ENCODE peak calls at places on chromosome 3, in five cellular contexts. C is effector CD4-positive, alpha-beta T cell; K is GM23248; J is SHP77; D is RCC 7860. W is an unnamed sample.
A peak's percentile ranks its signal among the peaks of the same experiment; 100 is the strongest.

GRCh38 chr3:126529585-126530170 is 5.7 kb downstream of the CHST13 start:
- DNase-seq in C (no peak), K (no peak), J (no peak), D (no peak), W (no peak)

GRCh38 chr3:155281892-155282291 is 11.6 kb downstream of the STRIT1 start:
- DNase-seq in C (no peak), K (peak; percentile 31), J (no peak), D (no peak), W (no peak)

GRCh38 chr3:9153763-9154601 is 95.5 kb downstream of the SRGAP3 start:
- DNase-seq in C (no peak), K (peak; percentile 83), J (no peak), D (no peak), W (no peak)

GRCh38 chr3:146148468-146148931 is 12.5 kb downstream of the PLOD2 start:
- DNase-seq in C (no peak), K (peak; percentile 56), J (no peak), D (no peak), W (no peak)

GRCh38 chr3:52229656-52230055 is 4.2 kb upstream of the TLR9 start:
- DNase-seq in C (no peak), K (no peak), J (no peak), D (no peak), W (no peak)

GRCh38 chr3:11703185-11703584 is 59.5 kb upstream of the VGLL4 start:
- DNase-seq in C (no peak), K (no peak), J (no peak), D (no peak), W (no peak)

GRCh38 chr3:134320749-134321148 is 53.5 kb downstream of the AMOTL2 start:
- DNase-seq in C (no peak), K (peak; percentile 74), J (no peak), D (peak; percentile 89), W (no peak)

GRCh38 chr3:123282461-123282860 is 80.7 kb downstream of the SEC22A start:
- DNase-seq in C (no peak), K (no peak), J (no peak), D (no peak), W (no peak)

GRCh38 chr3:40690696-40691597 is 166.2 kb downstream of the ZNF621 start:
- DNase-seq in C (no peak), K (no peak), J (no peak), D (no peak), W (no peak)

GRCh38 chr3:68832680-68833079 is 99.7 kb downstream of the TAFA4 start:
- DNase-seq in C (no peak), K (no peak), J (no peak), D (no peak), W (no peak)

GRCh38 chr3:147153830-147154539 is 252.4 kb downstream of the ZIC4 start:
- DNase-seq in C (no peak), K (no peak), J (no peak), D (no peak), W (no peak)

GRCh38 chr3:139309046-139309660 is 34.7 kb upstream of the MRPS22 start:
- DNase-seq in C (no peak), K (no peak), J (no peak), D (peak; percentile 85), W (no peak)

GRCh38 chr3:177820683-177821316 is 623.5 kb upstream of the TBL1XR1 start:
- DNase-seq in C (no peak), K (no peak), J (no peak), D (peak; percentile 30), W (no peak)

GRCh38 chr3:14410501-14411165 is 8.2 kb downstream of the SLC6A6 start:
- DNase-seq in C (no peak), K (peak; percentile 95), J (no peak), D (peak; percentile 93), W (no peak)

GRCh38 chr3:4782095-4782494 is 197.1 kb upstream of the BHLHE40 start:
- DNase-seq in C (no peak), K (no peak), J (no peak), D (no peak), W (no peak)

GRCh38 chr3:14788644-14789043 is 30.1 kb upstream of the FGD5 start:
- DNase-seq in C (no peak), K (no peak), J (no peak), D (no peak), W (no peak)

GRCh38 chr3:24963762-24964625 is 464.1 kb upstream of the RARB start:
- DNase-seq in C (no peak), K (peak; percentile 50), J (no peak), D (no peak), W (no peak)

GRCh38 chr3:10927551-10927950 is 65.0 kb upstream of the SLC6A1 start:
- DNase-seq in C (no peak), K (peak; percentile 18), J (no peak), D (no peak), W (no peak)

GRCh38 chr3:98185180-98185579 is 18.7 kb downstream of the OR5H15 start:
- DNase-seq in C (no peak), K (peak; percentile 0), J (no peak), D (no peak), W (no peak)

GRCh38 chr3:151912041-151912440 is 38.6 kb downstream of the SUCNR1 start:
- DNase-seq in C (no peak), K (peak; percentile 68), J (no peak), D (no peak), W (no peak)

GRCh38 chr3:53082736-53083135 is 36.9 kb upstream of the SFMBT1 start:
- DNase-seq in C (no peak), K (no peak), J (no peak), D (no peak), W (no peak)